ENCODE peak calls at places on chromosomes 16 and 17, in seven cellular contexts. J is GM12865, Z is retinal pigment epithelial cell, A is AG08395, L is GOT3, B is NCI-H1694, D is omental fat pad. C is an unnamed sample.

GRCh38 chr16:85902366-85903155 is 3.6 kb downstream of the IRF8 start:
- DNase-seq in J (peak), Z (no peak), A (no peak), L (no peak), B (peak), D (no peak), C (no peak)

GRCh38 chr17:80782536-80783427 is 208.9 kb upstream of the CHMP6 start:
- DNase-seq in J (peak), Z (no peak), A (peak), L (no peak), B (no peak), D (no peak), C (no peak)

GRCh38 chr17:28228109-28228840 is 90.7 kb upstream of the TMEM97 start:
- DNase-seq in J (no peak), Z (no peak), A (no peak), L (no peak), B (no peak), D (no peak), C (peak)

GRCh38 chr16:86700396-86700945 is 122.1 kb downstream of the FOXL1 start:
- DNase-seq in J (no peak), Z (no peak), A (no peak), L (no peak), B (no peak), D (no peak), C (no peak)

GRCh38 chr17:47102914-47103313 is 86.2 kb downstream of the CDC27 start:
- DNase-seq in J (no peak), Z (no peak), A (no peak), L (no peak), B (no peak), D (no peak), C (no peak)

GRCh38 chr17:59372138-59372751 is 40.8 kb downstream of the YPEL2 start:
- DNase-seq in J (peak), Z (no peak), A (peak), L (no peak), B (no peak), D (no peak), C (no peak)

GRCh38 chr17:17696075-17696474 is 14.8 kb downstream of the RAI1 start:
- DNase-seq in J (no peak), Z (no peak), A (no peak), L (no peak), B (no peak), D (no peak), C (no peak)

GRCh38 chr17:78919816-78920516 is 5.2 kb downstream of the TIMP2 start:
- DNase-seq in J (no peak), Z (no peak), A (no peak), L (no peak), B (no peak), D (no peak), C (no peak)

GRCh38 chr16:11916524-11917285 is 949 bp upstream of the GSPT1 start:
- DNase-seq in J (no peak), Z (peak), A (peak), L (no peak), B (no peak), D (no peak), C (no peak)

GRCh38 chr16:63361032-63361624 is 1324.9 kb upstream of the CDH8 start:
- DNase-seq in J (peak), Z (peak), A (peak), L (no peak), B (peak), D (no peak), C (no peak)

GRCh38 chr16:22424161-22424937 is 49.9 kb upstream of the CDR2 start:
- DNase-seq in J (no peak), Z (no peak), A (peak), L (peak), B (no peak), D (no peak), C (no peak)

GRCh38 chr17:31803494-31804213 is 55.4 kb downstream of the COPRS start:
- DNase-seq in J (no peak), Z (no peak), A (no peak), L (no peak), B (no peak), D (no peak), C (no peak)

GRCh38 chr17:80374039-80374731 is 40.8 kb upstream of the ENDOV start:
- DNase-seq in J (no peak), Z (no peak), A (no peak), L (no peak), B (no peak), D (no peak), C (no peak)

GRCh38 chr16:62899737-62900136 is 863.5 kb upstream of the CDH8 start:
- DNase-seq in J (no peak), Z (no peak), A (no peak), L (no peak), B (no peak), D (no peak), C (no peak)

GRCh38 chr17:34146440-34147043 is 108.5 kb upstream of the CCL2 start:
- DNase-seq in J (peak), Z (peak), A (no peak), L (no peak), B (peak), D (no peak), C (no peak)

GRCh38 chr16:89363621-89364393 is 126.6 kb downstream of the ANKRD11 start:
- DNase-seq in J (peak), Z (no peak), A (peak), L (no peak), B (no peak), D (no peak), C (no peak)

GRCh38 chr17:7060165-7060890 is 16.4 kb upstream of the SLC16A11 start:
- DNase-seq in J (no peak), Z (peak), A (peak), L (peak), B (no peak), D (no peak), C (no peak)

GRCh38 chr16:4101421-4102275 is 14.6 kb downstream of the ADCY9 start:
- DNase-seq in J (no peak), Z (no peak), A (no peak), L (no peak), B (no peak), D (no peak), C (no peak)

GRCh38 chr17:2821868-2822267 is 25.6 kb downstream of the RAP1GAP2 start:
- DNase-seq in J (no peak), Z (no peak), A (no peak), L (no peak), B (no peak), D (no peak), C (no peak)

GRCh38 chr16:342455-343213 is 9.9 kb downstream of the AXIN1 start:
- DNase-seq in J (no peak), Z (no peak), A (no peak), L (no peak), B (no peak), D (no peak), C (no peak)

GRCh38 chr16:50696126-50696525 is 2.7 kb downstream of the NOD2 start:
- DNase-seq in J (peak), Z (no peak), A (no peak), L (no peak), B (no peak), D (no peak), C (no peak)

GRCh38 chr16:35908942-35909341 is 2449.5 kb downstream of the TP53TG3F start:
- DNase-seq in J (no peak), Z (no peak), A (no peak), L (no peak), B (no peak), D (no peak), C (no peak)

GRCh38 chr16:88506723-88507122 is 53.6 kb downstream of the ZFPM1 start:
- DNase-seq in J (no peak), Z (no peak), A (no peak), L (no peak), B (no peak), D (no peak), C (no peak)

GRCh38 chr17:50117202-50118040 is 12.5 kb downstream of the SAMD14 start:
- DNase-seq in J (peak), Z (no peak), A (peak), L (no peak), B (no peak), D (no peak), C (no peak)

GRCh38 chr16:49575352-49576172 is 202.0 kb downstream of the C16orf78 start:
- DNase-seq in J (peak), Z (no peak), A (no peak), L (no peak), B (no peak), D (no peak), C (peak)

GRCh38 chr17:77409282-77410161 is 268.8 kb downstream of the SEC14L1 start:
- DNase-seq in J (no peak), Z (no peak), A (peak), L (no peak), B (peak), D (no peak), C (peak)